ENCODE peak calls at places on chromosomes 2 and 18, in six cellular contexts. Y is fibroblast of lung, M is MM.1S, P is SK-N-SH, S is GM23248, G is HCT116. H is an unnamed sample.

GRCh38 chr18:21991897-21992296 is 177.5 kb upstream of the GATA6 start:
- DNase-seq in M (no peak), G (no peak), Y (no peak), S (no peak), P (no peak), H (no peak)

GRCh38 chr2:111930875-111931274 is 32.5 kb downstream of the MERTK start:
- DNase-seq in S (peak), M (peak), G (no peak), Y (peak), P (no peak), H (no peak)

GRCh38 chr18:50870138-50870845 is 8.6 kb upstream of the ME2 start:
- DNase-seq in G (peak), P (no peak), Y (peak), M (no peak), S (peak), H (no peak)

GRCh38 chr2:119644186-119644585 is 34.8 kb upstream of the TMEM177 start:
- DNase-seq in G (no peak), M (no peak), P (no peak), Y (peak), S (peak), H (no peak)

GRCh38 chr2:234218261-234219180 is 168.0 kb downstream of the SPP2 start:
- DNase-seq in G (no peak), P (peak), M (no peak), S (peak), Y (peak), H (peak)

GRCh38 chr2:224209927-224210326 is 170.8 kb upstream of the SERPINE2 start:
- DNase-seq in S (no peak), G (no peak), P (no peak), M (no peak), Y (no peak), H (no peak)

GRCh38 chr2:204507636-204508035 is 37.6 kb upstream of the PARD3B start:
- DNase-seq in M (no peak), P (no peak), G (no peak), Y (no peak), S (peak), H (no peak)

GRCh38 chr2:212083492-212083891 is 455.1 kb downstream of the ERBB4 start:
- DNase-seq in S (no peak), G (no peak), P (no peak), Y (no peak), M (no peak), H (no peak)

GRCh38 chr2:1584691-1585485 is 159.4 kb downstream of the PXDN start:
- DNase-seq in S (no peak), M (no peak), G (no peak), P (no peak), Y (no peak), H (no peak)

GRCh38 chr18:44051088-44051487 is 629.6 kb upstream of the SETBP1 start:
- DNase-seq in Y (no peak), M (no peak), P (no peak), S (no peak), G (no peak), H (no peak)

GRCh38 chr2:23624378-23624777 is 239.4 kb downstream of the KLHL29 start:
- DNase-seq in G (peak), S (no peak), M (no peak), P (no peak), Y (no peak), H (peak)

DNA sequence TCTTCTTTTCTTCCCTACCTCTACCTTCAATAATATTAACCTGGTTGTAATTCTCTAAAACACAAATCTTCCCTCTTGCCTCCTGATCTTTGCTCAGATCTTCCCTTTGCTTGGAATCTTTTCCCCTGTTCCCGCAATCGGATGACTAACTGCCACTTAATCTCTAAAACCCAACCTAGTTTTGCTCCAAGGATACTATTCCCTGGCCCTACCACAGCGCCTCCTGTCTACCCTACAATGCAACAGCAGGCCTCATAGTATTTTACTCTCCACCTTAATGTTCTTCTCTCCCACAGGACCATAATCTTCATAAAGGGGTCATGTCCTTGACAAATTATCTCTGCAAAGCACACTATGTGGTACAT is 246.8 kb upstream of the TNP1 start:
- DNase-seq in M (no peak), P (no peak), G (peak), S (peak), Y (peak), H (no peak)
- H2AFZ ChIP-seq in M (no peak), P (peak), G (no peak), S (no peak), Y (no peak), H (no peak)

GRCh38 chr2:206614825-206615224 is 27.5 kb upstream of the FAM237A start:
- DNase-seq in S (no peak), Y (peak), G (no peak), M (no peak), P (no peak), H (no peak)
- H2AFZ ChIP-seq in S (no peak), Y (no peak), G (no peak), M (no peak), P (no peak), H (no peak)

GRCh38 chr2:43218221-43218549 is 8.2 kb downstream of the ZFP36L2 start:
- DNase-seq in S (peak), G (no peak), P (no peak), M (no peak), Y (peak), H (no peak)
- H2AFZ ChIP-seq in S (peak), G (no peak), P (no peak), M (peak), Y (no peak), H (no peak)

DNA sequence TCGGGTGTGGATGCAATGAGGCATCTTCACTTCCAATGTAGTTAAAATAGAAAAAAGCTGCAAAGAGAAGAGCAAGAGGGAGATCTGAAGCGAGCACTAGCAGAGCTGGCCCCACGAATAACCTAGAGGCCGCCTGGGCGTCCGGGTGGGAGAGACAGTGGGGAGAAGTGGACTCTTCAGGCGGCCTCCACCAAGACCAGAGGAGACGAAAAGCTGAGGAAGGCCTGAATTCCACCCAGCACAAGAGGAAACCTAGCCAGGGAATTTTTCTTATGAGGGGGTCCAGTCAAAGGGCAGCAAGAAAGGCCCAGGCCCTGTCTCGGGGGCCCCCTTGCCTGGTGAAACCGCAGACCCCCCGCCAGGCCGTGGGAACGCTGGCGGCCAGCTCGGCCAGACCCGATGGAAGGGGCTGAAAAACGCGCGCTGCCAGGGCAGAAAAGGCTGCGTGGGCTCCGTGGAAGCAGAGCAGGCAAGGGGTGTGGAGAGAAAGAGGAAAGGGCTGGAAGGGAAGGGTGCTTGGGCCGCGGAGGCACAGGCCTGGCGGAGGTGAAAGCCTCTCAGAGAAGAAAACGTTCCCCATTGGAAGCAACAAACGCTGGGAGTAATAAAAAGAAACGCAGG is 69.2 kb downstream of the KCTD1 start:
- DNase-seq in M (no peak), Y (no peak), G (no peak), P (no peak), S (no peak), H (no peak)
- H2AFZ ChIP-seq in M (no peak), Y (peak), G (no peak), P (no peak), S (peak), H (no peak)

GRCh38 chr2:67840460-67841068 is 222.2 kb downstream of the C1D start:
- DNase-seq in M (peak), S (peak), P (peak), Y (peak), G (peak), H (peak)

GRCh38 chr2:67841711-67842110 is 221.1 kb downstream of the C1D start:
- DNase-seq in S (no peak), Y (no peak), M (no peak), P (no peak), G (no peak), H (no peak)

GRCh38 chr2:67839242-67839641 is 223.6 kb downstream of the C1D start:
- DNase-seq in P (no peak), G (no peak), Y (peak), S (peak), M (no peak), H (no peak)

GRCh38 chr2:67838205-67838604 is 224.6 kb downstream of the C1D start:
- DNase-seq in G (no peak), P (no peak), M (no peak), S (no peak), Y (no peak), H (no peak)

GRCh38 chr2:67839668-67840067 is 223.1 kb downstream of the C1D start:
- DNase-seq in G (no peak), S (no peak), Y (no peak), M (no peak), P (no peak), H (no peak)
- H2AFZ ChIP-seq in G (no peak), S (no peak), Y (no peak), M (no peak), P (no peak), H (no peak)

DNA sequence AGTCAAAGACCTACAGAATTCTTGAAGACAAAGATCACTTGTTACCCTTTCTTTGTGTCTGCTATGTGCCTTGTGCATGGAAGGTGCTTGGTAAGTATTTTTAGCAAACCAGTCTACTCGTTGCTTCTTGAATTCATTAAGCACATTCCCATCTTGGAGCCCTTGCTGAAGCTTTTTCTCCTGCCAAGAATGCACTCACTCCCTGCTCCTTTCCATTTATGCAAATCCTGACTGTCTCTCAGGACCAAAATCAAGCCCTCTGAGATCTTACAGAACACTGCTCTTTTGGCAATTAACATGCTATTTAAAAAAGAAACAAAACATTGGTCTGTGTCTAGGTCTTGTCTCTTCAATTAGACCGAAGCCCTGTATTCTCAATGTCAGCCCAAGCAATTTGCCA is 75.8 kb downstream of the CLHC1 start:
- DNase-seq in Y (peak), G (no peak), S (peak), M (no peak), P (no peak), H (no peak)
- H2AFZ ChIP-seq in Y (no peak), G (no peak), S (no peak), M (no peak), P (no peak), H (no peak)

GRCh38 chr18:77055429-77056310 is 76.9 kb downstream of the MBP start:
- DNase-seq in G (no peak), Y (no peak), P (no peak), M (no peak), S (no peak), H (peak)
- H2AFZ ChIP-seq in G (no peak), Y (no peak), P (peak), M (peak), S (peak), H (no peak)

H was measured in DND-41.